ENCODE peak calls at places on chromosome 2, in four cellular contexts. U, Z, B and J are unnamed samples.

GRCh38 chr2:29916571-29916970 is 4.8 kb downstream of the ALK start:
- DNase-seq in U (no peak), Z (no peak), B (no peak), J (no peak)

GRCh38 chr2:173990970-173991819 is 26.0 kb upstream of the SP3 start:
- DNase-seq in U (no peak), Z (no peak), B (no peak), J (peak)

GRCh38 chr2:18993756-18994155 is 364.7 kb downstream of the OSR1 start:
- DNase-seq in U (no peak), Z (no peak), B (no peak), J (no peak)

GRCh38 chr2:12304494-12305228 is 412.1 kb upstream of the TRIB2 start:
- DNase-seq in U (no peak), Z (peak), B (no peak), J (no peak)

GRCh38 chr2:31335921-31336570 is 78.5 kb downstream of the XDH start:
- DNase-seq in U (peak), Z (no peak), B (no peak), J (peak)

GRCh38 chr2:143558665-143559064 is 429.4 kb downstream of the ARHGAP15 start:
- DNase-seq in U (no peak), Z (no peak), B (no peak), J (no peak)

GRCh38 chr2:37472959-37473358 is 128.5 kb downstream of the QPCT start:
- DNase-seq in U (peak), Z (no peak), B (no peak), J (peak)

GRCh38 chr2:7083580-7084509 is 166.6 kb downstream of the RNF144A start:
- DNase-seq in U (peak), Z (no peak), B (no peak), J (no peak)

GRCh38 chr2:235508371-235509160 is 14.7 kb downstream of the AGAP1 start:
- DNase-seq in U (no peak), Z (no peak), B (no peak), J (no peak)

GRCh38 chr2:393711-394696 is 106.1 kb upstream of the ALKAL2 start:
- DNase-seq in U (peak), Z (peak), B (peak), J (peak)

GRCh38 chr2:10330700-10331032 is 28.0 kb downstream of the HPCAL1 start:
- DNase-seq in U (no peak), Z (no peak), B (no peak), J (no peak)

GRCh38 chr2:166637051-166637450 is 143.0 kb upstream of the SCN7A start:
- DNase-seq in U (no peak), Z (no peak), B (no peak), J (no peak)

GRCh38 chr2:23617167-23617787 is 232.3 kb downstream of the KLHL29 start:
- DNase-seq in U (no peak), Z (peak), B (no peak), J (no peak)

GRCh38 chr2:24435391-24436316 is 55.4 kb upstream of the NCOA1 start:
- DNase-seq in U (no peak), Z (peak), B (no peak), J (peak)

GRCh38 chr2:98334439-98335078 is 11.7 kb upstream of the CNGA3 start:
- DNase-seq in U (peak), Z (peak), B (no peak), J (peak)

GRCh38 chr2:30519796-30520195 is 72.8 kb downstream of the LCLAT1 start:
- DNase-seq in U (no peak), Z (no peak), B (no peak), J (no peak)

GRCh38 chr2:219748673-219749570 is 121.5 kb downstream of the SLC4A3 start:
- DNase-seq in U (no peak), Z (no peak), B (no peak), J (no peak)

GRCh38 chr2:68185541-68186164 is 28.0 kb downstream of the PNO1 start:
- DNase-seq in U (peak), Z (no peak), B (peak), J (peak)

GRCh38 chr2:210502997-210503621 is 26.6 kb upstream of the LANCL1 start:
- DNase-seq in U (peak), Z (peak), B (no peak), J (peak)

GRCh38 chr2:112137516-112138142 is 556 bp upstream of the FBLN7 start:
- DNase-seq in U (no peak), Z (no peak), B (no peak), J (no peak)